ENCODE peak calls at places on chromosomes 4 and X, in four cellular contexts. One of them, this sample, is unnamed.

GRCh38 chr4:8316911-8317351 is 47.4 kb downstream of the HTRA3 start:
- DNase-seq in HepG2: no peak
- DNase-seq in SK-N-SH: no peak
- DNase-seq in HCT116: no peak
- DNase-seq in this sample: no peak

GRCh38 chrX:3609800-3610199 is 103.6 kb downstream of the PRKX start:
- DNase-seq in HepG2: no peak
- DNase-seq in HCT116: no peak
- DNase-seq in SK-N-SH: no peak
- DNase-seq in this sample: no peak

GRCh38 chrX:122134291-122134690 is 1049.8 kb upstream of the GRIA3 start:
- DNase-seq in HCT116: no peak
- DNase-seq in SK-N-SH: no peak
- DNase-seq in HepG2: no peak
- DNase-seq in this sample: no peak

GRCh38 chr4:153465922-153466636 is at the start of gene TMEM131L:
- DNase-seq in SK-N-SH: peak
- DNase-seq in HepG2: peak
- DNase-seq in HCT116: peak
- DNase-seq in this sample: peak

GRCh38 chr4:183164963-183165362 is 65.9 kb downstream of the WWC2 start:
- DNase-seq in HepG2: no peak
- DNase-seq in HCT116: no peak
- DNase-seq in SK-N-SH: no peak
- DNase-seq in this sample: no peak

GRCh38 chr4:18020145-18020670 is 1.3 kb downstream of the LCORL start:
- DNase-seq in SK-N-SH: no peak
- DNase-seq in HCT116: no peak
- DNase-seq in HepG2: no peak
- DNase-seq in this sample: no peak

GRCh38 chrX:80512924-80513323 is 92.7 kb downstream of the TENT5D start:
- DNase-seq in HCT116: no peak
- DNase-seq in SK-N-SH: no peak
- DNase-seq in HepG2: no peak
- DNase-seq in this sample: no peak

GRCh38 chrX:151402719-151403390 is 5.8 kb downstream of the VMA21 start:
- DNase-seq in SK-N-SH: peak
- DNase-seq in HCT116: no peak
- DNase-seq in HepG2: no peak
- DNase-seq in this sample: no peak

GRCh38 chrX:66163849-66164401 is at the start of gene HEPH:
- DNase-seq in HCT116: no peak
- DNase-seq in HepG2: no peak
- DNase-seq in SK-N-SH: no peak
- DNase-seq in this sample: peak

GRCh38 chrX:129706395-129707072 is 32.2 kb upstream of the XPNPEP2 start:
- DNase-seq in HepG2: no peak
- DNase-seq in SK-N-SH: peak
- DNase-seq in HCT116: no peak
- DNase-seq in this sample: no peak

GRCh38 chr4:61180405-61180804 is 19.7 kb upstream of the ADGRL3 start:
- DNase-seq in HepG2: no peak
- DNase-seq in SK-N-SH: no peak
- DNase-seq in HCT116: no peak
- DNase-seq in this sample: no peak

GRCh38 chr4:80521438-80521837 is 185.9 kb downstream of the CFAP299 start:
- DNase-seq in HepG2: no peak
- DNase-seq in SK-N-SH: no peak
- DNase-seq in HCT116: no peak
- DNase-seq in this sample: no peak

GRCh38 chr4:129336457-129336856 is 240.5 kb downstream of the C4orf33 start:
- DNase-seq in HepG2: no peak
- DNase-seq in HCT116: no peak
- DNase-seq in SK-N-SH: no peak
- DNase-seq in this sample: no peak

GRCh38 chr4:38387348-38387747 is 276.7 kb upstream of the KLF3 start:
- DNase-seq in HCT116: no peak
- DNase-seq in HepG2: peak
- DNase-seq in SK-N-SH: peak
- DNase-seq in this sample: peak

DNA sequence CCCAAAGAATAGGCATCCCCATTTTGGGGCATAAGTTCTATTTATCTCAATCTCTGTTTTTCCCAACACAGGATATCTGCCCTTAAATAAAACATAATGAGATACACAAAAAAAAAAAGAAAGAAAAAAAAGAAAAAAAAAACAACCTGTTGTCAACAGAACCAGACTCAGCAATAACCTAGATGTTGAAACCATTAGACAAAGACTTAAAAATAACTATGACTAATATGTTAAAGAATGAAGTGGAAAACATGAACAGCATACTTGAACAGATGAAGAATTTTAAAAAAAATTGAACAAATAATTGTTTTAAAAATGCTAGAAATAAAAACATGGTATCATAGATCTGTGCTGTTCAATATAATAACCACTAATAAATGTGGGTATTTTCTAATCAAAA is 93.4 kb upstream of the RXFP1 start:
- DNase-seq in SK-N-SH: no peak
- DNase-seq in HepG2: no peak
- DNase-seq in HCT116: no peak
- DNase-seq in this sample: no peak
- TF ChIP-seq ELF1 in SK-N-SH: no peak
- TF ChIP-seq ELF1 in HepG2: no peak
- TF ChIP-seq ELF1 in HCT116: no peak
- TF ChIP-seq ELF1 in this sample: no peak

GRCh38 chr4:176939445-176939844 is 146.7 kb upstream of the VEGFC start:
- DNase-seq in HCT116: no peak
- DNase-seq in HepG2: no peak
- DNase-seq in SK-N-SH: no peak
- DNase-seq in this sample: no peak

GRCh38 chr4:176949022-176949421 is 156.3 kb upstream of the VEGFC start:
- DNase-seq in HepG2: no peak
- DNase-seq in SK-N-SH: no peak
- DNase-seq in HCT116: no peak
- DNase-seq in this sample: no peak

DNA sequence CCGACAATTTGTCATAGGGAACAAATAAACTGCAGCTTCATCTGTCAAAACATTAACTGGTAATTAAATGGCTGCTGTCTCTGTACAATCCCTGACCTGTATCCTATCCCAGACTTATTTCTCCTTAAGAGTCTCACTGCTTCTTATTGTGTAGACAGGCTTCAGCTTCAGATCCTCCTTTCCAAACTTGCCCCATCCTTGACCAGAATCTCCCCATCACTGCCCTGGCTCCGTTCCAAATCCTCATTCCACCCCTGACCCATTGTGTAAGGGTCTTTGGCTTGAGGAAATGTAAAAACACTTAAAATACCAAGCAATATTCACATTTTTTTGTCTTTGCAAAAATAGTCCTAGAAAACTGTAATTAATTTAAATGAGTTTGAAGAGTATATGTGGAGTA is 152.6 kb upstream of the VEGFC start:
- DNase-seq in HCT116: no peak
- DNase-seq in HepG2: no peak
- DNase-seq in SK-N-SH: no peak
- DNase-seq in this sample: no peak
- TF ChIP-seq POLR2AphosphoS5 in HCT116: no peak
- TF ChIP-seq POLR2AphosphoS5 in HepG2: no peak
- TF ChIP-seq POLR2AphosphoS5 in SK-N-SH: no peak
- TF ChIP-seq POLR2AphosphoS5 in this sample: no peak

GRCh38 chrX:39310925-39311324 is 509.7 kb downstream of the MID1IP1 start:
- DNase-seq in HCT116: no peak
- DNase-seq in HepG2: no peak
- DNase-seq in SK-N-SH: no peak
- DNase-seq in this sample: no peak
- TF ChIP-seq ELF1 in HCT116: no peak
- TF ChIP-seq ELF1 in HepG2: no peak
- TF ChIP-seq ELF1 in SK-N-SH: no peak
- TF ChIP-seq ELF1 in this sample: no peak

DNA sequence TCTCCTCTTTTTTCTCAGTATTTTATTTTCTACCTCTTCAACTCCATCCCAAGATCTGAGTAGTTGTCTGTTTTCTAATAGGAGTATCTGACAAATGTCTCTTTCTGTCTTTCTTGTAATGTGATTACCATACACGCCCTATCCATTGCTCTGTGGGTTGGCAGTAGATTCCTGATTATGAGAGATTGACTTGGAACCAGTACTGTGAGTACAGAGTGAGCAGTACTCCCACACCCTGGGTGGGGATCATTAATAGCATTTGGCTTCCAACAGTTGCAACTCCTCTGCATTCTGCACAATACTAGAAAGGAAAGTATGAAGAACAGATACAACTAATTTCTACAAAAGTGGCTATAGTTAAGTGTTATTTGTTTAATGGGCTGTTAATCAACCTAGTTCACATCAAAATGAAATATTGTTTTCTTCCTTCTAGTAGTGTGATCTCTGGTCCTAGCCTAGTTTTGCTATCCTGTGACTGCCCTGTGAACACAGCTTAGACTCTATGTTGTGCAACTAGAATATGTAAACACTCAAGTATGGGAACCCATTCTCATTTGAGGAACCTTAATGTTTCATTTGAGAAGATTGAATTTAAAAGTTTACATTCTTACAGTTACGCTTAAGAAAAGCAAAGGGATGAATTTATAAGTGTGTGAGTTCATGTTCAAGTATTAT is 112.9 kb downstream of the PTPN13 start:
- DNase-seq in SK-N-SH: no peak
- DNase-seq in HCT116: no peak
- DNase-seq in HepG2: no peak
- DNase-seq in this sample: no peak
- TF ChIP-seq POLR2AphosphoS5 in SK-N-SH: no peak
- TF ChIP-seq POLR2AphosphoS5 in HCT116: no peak
- TF ChIP-seq POLR2AphosphoS5 in HepG2: no peak
- TF ChIP-seq POLR2AphosphoS5 in this sample: no peak

DNA sequence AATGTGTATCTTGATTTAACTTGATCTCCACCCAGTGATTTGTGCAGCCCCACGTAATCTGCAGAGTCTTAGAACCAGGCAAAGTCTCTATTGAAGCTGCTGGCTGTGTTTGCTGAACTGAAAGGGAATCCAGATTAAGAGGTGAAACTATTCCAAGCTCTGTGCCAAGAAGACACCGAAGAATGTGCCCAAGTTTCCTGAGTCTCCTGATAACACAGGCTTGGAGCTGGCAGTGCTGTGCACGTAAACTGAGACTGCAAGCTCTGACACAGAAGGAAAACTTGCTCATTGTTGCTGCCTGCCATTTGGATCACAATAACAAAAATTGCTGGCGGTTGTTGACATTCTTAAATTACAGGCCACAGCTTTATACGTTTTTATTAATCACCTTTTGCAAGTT is 60.2 kb upstream of the VCX3B start:
- DNase-seq in HCT116: no peak
- DNase-seq in HepG2: no peak
- DNase-seq in SK-N-SH: no peak
- DNase-seq in this sample: no peak
- TF ChIP-seq ELF1 in HCT116: no peak
- TF ChIP-seq ELF1 in HepG2: no peak
- TF ChIP-seq ELF1 in SK-N-SH: no peak
- TF ChIP-seq ELF1 in this sample: no peak

DNA sequence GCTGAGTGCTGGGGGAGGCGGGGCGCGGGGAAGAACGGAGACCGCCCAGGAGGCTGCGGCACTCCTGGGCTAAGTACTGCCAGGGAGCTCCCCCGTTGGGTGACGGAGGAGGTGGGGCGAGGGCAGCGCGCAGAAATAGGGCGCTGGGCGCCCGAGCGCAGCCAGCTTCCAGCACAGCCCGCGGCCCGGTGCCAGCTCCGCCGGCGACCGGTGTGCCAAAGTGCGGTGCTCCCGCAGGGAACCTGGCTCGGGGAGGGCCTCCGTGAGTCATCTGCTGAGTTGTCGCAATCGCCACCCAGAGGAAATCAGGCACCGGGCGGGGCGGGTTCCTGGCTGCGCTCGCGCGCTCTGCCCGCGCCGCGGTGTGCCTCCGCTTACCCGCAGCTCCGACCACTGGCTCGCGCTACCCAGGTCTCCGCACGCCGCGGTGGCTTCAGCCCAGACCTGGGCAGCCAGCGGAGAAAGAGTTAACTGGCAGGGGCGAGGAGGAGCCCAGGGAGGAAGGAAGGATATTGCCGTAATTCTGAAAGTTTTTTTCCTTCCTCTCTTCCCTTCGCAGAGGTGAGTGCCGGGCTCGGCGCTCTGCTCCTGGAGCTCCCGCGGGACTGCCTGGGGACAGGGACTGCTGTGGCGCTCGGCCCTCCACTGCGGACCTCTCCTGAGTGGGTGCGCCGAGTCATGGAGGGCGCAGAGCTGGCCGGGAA is at the start of gene GPAT3:
- DNase-seq in SK-N-SH: peak
- DNase-seq in HepG2: peak
- DNase-seq in HCT116: peak
- DNase-seq in this sample: peak
- TF ChIP-seq POLR2AphosphoS5 in SK-N-SH: no peak
- TF ChIP-seq POLR2AphosphoS5 in HepG2: no peak
- TF ChIP-seq POLR2AphosphoS5 in HCT116: peak
- TF ChIP-seq POLR2AphosphoS5 in this sample: no peak

GRCh38 chrX:72568406-72569092 is 4.1 kb downstream of the HDAC8 start:
- DNase-seq in SK-N-SH: no peak
- DNase-seq in HCT116: no peak
- DNase-seq in HepG2: no peak
- DNase-seq in this sample: no peak

GRCh38 chrX:72572248-72573157 is at the start of gene HDAC8:
- DNase-seq in HCT116: peak
- DNase-seq in SK-N-SH: peak
- DNase-seq in HepG2: peak
- DNase-seq in this sample: peak

GRCh38 chrX:72573158-72573511 is 492 bp upstream of the HDAC8 start:
- DNase-seq in HCT116: no peak
- DNase-seq in SK-N-SH: no peak
- DNase-seq in HepG2: no peak
- DNase-seq in this sample: no peak

GRCh38 chrX:72566448-72566847 is 6.2 kb downstream of the HDAC8 start:
- DNase-seq in HepG2: no peak
- DNase-seq in SK-N-SH: no peak
- DNase-seq in HCT116: no peak
- DNase-seq in this sample: no peak

DNA sequence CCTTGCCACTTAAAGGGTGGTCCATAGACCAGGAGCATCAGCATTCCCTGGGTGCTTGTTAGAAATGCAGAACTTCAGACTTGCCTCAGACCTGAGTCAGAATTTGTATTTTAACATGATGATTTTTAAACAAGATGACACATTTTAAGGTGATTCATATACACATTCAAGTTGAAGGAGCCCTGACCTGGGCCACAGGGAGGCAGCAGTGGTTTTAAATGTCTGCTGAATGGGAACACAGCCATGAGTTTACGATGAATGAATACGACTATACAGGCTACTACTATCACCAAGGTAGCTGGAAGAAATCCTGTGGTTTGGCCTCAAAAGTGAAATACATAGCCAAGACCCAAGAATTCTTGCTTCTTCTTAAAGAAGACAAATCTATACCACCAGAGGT is 2.9 kb downstream of the HDAC8 start:
- DNase-seq in SK-N-SH: no peak
- DNase-seq in HCT116: no peak
- DNase-seq in HepG2: no peak
- DNase-seq in this sample: no peak
- TF ChIP-seq ELF1 in SK-N-SH: no peak
- TF ChIP-seq ELF1 in HCT116: no peak
- TF ChIP-seq ELF1 in HepG2: no peak
- TF ChIP-seq ELF1 in this sample: no peak

GRCh38 chr4:174457468-174457867 is 64.8 kb downstream of the HPGD start:
- DNase-seq in SK-N-SH: no peak
- DNase-seq in HCT116: no peak
- DNase-seq in HepG2: no peak
- DNase-seq in this sample: no peak
- TF ChIP-seq POLR2AphosphoS5 in SK-N-SH: no peak
- TF ChIP-seq POLR2AphosphoS5 in HCT116: no peak
- TF ChIP-seq POLR2AphosphoS5 in HepG2: no peak
- TF ChIP-seq POLR2AphosphoS5 in this sample: no peak

This sample was measured in K562.